ENCODE peak calls at places on chromosome 21, in eight cellular contexts. L, A, M, I, D, F, X and C are unnamed samples.

GRCh38 chr21:33152228-33153130 is 77.3 kb upstream of the IFNAR2 start:
- DNase-seq in L (no peak), A (peak), M (no peak), I (no peak), D (no peak), F (no peak), X (no peak), C (no peak)

GRCh38 chr21:28832013-28832714 is 160.5 kb downstream of the LTN1 start:
- DNase-seq in L (no peak), A (no peak), M (no peak), I (no peak), D (no peak), F (no peak), X (peak), C (peak)

GRCh38 chr21:16605588-16605987 is 875.8 kb downstream of the USP25 start:
- DNase-seq in L (no peak), A (no peak), M (no peak), I (no peak), D (no peak), F (no peak), X (no peak), C (peak)

GRCh38 chr21:16192900-16193299 is 463.1 kb downstream of the USP25 start:
- DNase-seq in L (no peak), A (no peak), M (no peak), I (no peak), D (no peak), F (no peak), X (no peak), C (peak)

GRCh38 chr21:34198232-34199120 is 125.1 kb downstream of the MRPS6 start:
- DNase-seq in L (peak), A (no peak), M (no peak), I (no peak), D (no peak), F (no peak), X (no peak), C (no peak)

GRCh38 chr21:27024316-27024715 is 57.4 kb upstream of the ADAMTS5 start:
- DNase-seq in L (no peak), A (no peak), M (no peak), I (no peak), D (no peak), F (no peak), X (no peak), C (peak)

GRCh38 chr21:39481886-39482285 is 30.1 kb downstream of the SH3BGR start:
- DNase-seq in L (no peak), A (no peak), M (no peak), I (no peak), D (no peak), F (no peak), X (no peak), C (no peak)

GRCh38 chr21:20527691-20528090 is 470.5 kb upstream of the NCAM2 start:
- DNase-seq in L (no peak), A (no peak), M (no peak), I (no peak), D (no peak), F (no peak), X (no peak), C (no peak)

GRCh38 chr21:26845066-26845749 is at the start of gene ADAMTS1:
- DNase-seq in L (no peak), A (peak), M (peak), I (peak), D (no peak), F (peak), X (no peak), C (peak)

GRCh38 chr21:36422279-36423098 is 37.3 kb downstream of the CHAF1B start:
- DNase-seq in L (peak), A (peak), M (no peak), I (peak), D (no peak), F (peak), X (peak), C (peak)

GRCh38 chr21:27741736-27742135 is 774.8 kb upstream of the ADAMTS5 start:
- DNase-seq in L (no peak), A (no peak), M (no peak), I (no peak), D (no peak), F (no peak), X (no peak), C (peak)

GRCh38 chr21:32138658-32139057 is 140.2 kb downstream of the MIS18A start:
- DNase-seq in L (no peak), A (no peak), M (no peak), I (no peak), D (no peak), F (no peak), X (no peak), C (no peak)

GRCh38 chr21:25835397-25835796 is 100.6 kb downstream of the GABPA start:
- DNase-seq in L (no peak), A (no peak), M (no peak), I (no peak), D (no peak), F (no peak), X (no peak), C (peak)

GRCh38 chr21:43646550-43647260 is 12.6 kb downstream of the HSF2BP start:
- DNase-seq in L (peak), A (peak), M (peak), I (peak), D (peak), F (peak), X (peak), C (peak)

GRCh38 chr21:37226356-37226920 is 40.7 kb downstream of the VPS26C start:
- DNase-seq in L (no peak), A (no peak), M (no peak), I (no peak), D (no peak), F (no peak), X (no peak), C (no peak)

GRCh38 chr21:43343992-43344886 is 82.7 kb downstream of the SIK1 start:
- DNase-seq in L (no peak), A (peak), M (no peak), I (no peak), D (no peak), F (peak), X (no peak), C (no peak)

GRCh38 chr21:27571706-27572105 is 604.8 kb upstream of the ADAMTS5 start:
- DNase-seq in L (no peak), A (no peak), M (no peak), I (no peak), D (peak), F (no peak), X (no peak), C (peak)

GRCh38 chr21:22343721-22344120 is 1345.5 kb downstream of the NCAM2 start:
- DNase-seq in L (no peak), A (no peak), M (no peak), I (no peak), D (no peak), F (no peak), X (no peak), C (no peak)

GRCh38 chr21:21612446-21612845 is 614.2 kb downstream of the NCAM2 start:
- DNase-seq in L (no peak), A (no peak), M (no peak), I (no peak), D (no peak), F (no peak), X (no peak), C (peak)

GRCh38 chr21:34176442-34176841 is 103.1 kb downstream of the MRPS6 start:
- DNase-seq in L (no peak), A (no peak), M (no peak), I (no peak), D (no peak), F (no peak), X (no peak), C (no peak)

GRCh38 chr21:43775795-43776430 is at the start of gene CSTB:
- DNase-seq in L (peak), A (peak), M (peak), I (peak), D (no peak), F (peak), X (peak), C (peak)

GRCh38 chr21:28069446-28069845 is 923.2 kb downstream of the LTN1 start:
- DNase-seq in L (no peak), A (no peak), M (no peak), I (no peak), D (no peak), F (no peak), X (no peak), C (peak)

GRCh38 chr21:33668620-33669019 is 26.3 kb downstream of the ITSN1 start:
- DNase-seq in L (no peak), A (no peak), M (no peak), I (no peak), D (no peak), F (no peak), X (no peak), C (no peak)

GRCh38 chr21:18522181-18522771 is 118.7 kb upstream of the TMPRSS15 start:
- DNase-seq in L (no peak), A (no peak), M (no peak), I (no peak), D (no peak), F (no peak), X (no peak), C (peak)

GRCh38 chr21:33109574-33110339 is 39.8 kb downstream of the OLIG1 start:
- DNase-seq in L (no peak), A (no peak), M (no peak), I (no peak), D (no peak), F (no peak), X (no peak), C (no peak)

GRCh38 chr21:34113842-34114241 is 40.5 kb downstream of the MRPS6 start:
- DNase-seq in L (no peak), A (no peak), M (no peak), I (no peak), D (no peak), F (no peak), X (no peak), C (no peak)

GRCh38 chr21:43758132-43758619 is 17.9 kb downstream of the CSTB start:
- DNase-seq in L (no peak), A (no peak), M (peak), I (no peak), D (no peak), F (no peak), X (no peak), C (peak)

GRCh38 chr21:46552274-46552673 is 52.6 kb downstream of the S100B start:
- DNase-seq in L (no peak), A (no peak), M (peak), I (no peak), D (no peak), F (peak), X (no peak), C (no peak)

GRCh38 chr21:21200103-21200938 is 202.1 kb downstream of the NCAM2 start:
- DNase-seq in L (no peak), A (peak), M (peak), I (peak), D (no peak), F (peak), X (peak), C (peak)

GRCh38 chr21:28516996-28517592 is 475.6 kb downstream of the LTN1 start:
- DNase-seq in L (peak), A (peak), M (peak), I (peak), D (no peak), F (peak), X (peak), C (peak)

GRCh38 chr21:16709866-16710550 is 802.8 kb upstream of the CXADR start:
- DNase-seq in L (no peak), A (no peak), M (no peak), I (no peak), D (no peak), F (no peak), X (no peak), C (peak)

GRCh38 chr21:31397939-31398338 is 53.9 kb upstream of the TIAM1 start:
- DNase-seq in L (peak), A (no peak), M (no peak), I (no peak), D (no peak), F (no peak), X (no peak), C (no peak)

GRCh38 chr21:25518491-25518911 is 88.8 kb downstream of the MRPL39 start:
- DNase-seq in L (no peak), A (no peak), M (no peak), I (no peak), D (no peak), F (no peak), X (no peak), C (no peak)

GRCh38 chr21:25809013-25809412 is 74.2 kb downstream of the GABPA start:
- DNase-seq in L (no peak), A (no peak), M (no peak), I (no peak), D (peak), F (no peak), X (no peak), C (no peak)

GRCh38 chr21:26438976-26439375 is 134.1 kb downstream of the CYYR1 start:
- DNase-seq in L (no peak), A (no peak), M (no peak), I (no peak), D (no peak), F (no peak), X (no peak), C (no peak)

DNA sequence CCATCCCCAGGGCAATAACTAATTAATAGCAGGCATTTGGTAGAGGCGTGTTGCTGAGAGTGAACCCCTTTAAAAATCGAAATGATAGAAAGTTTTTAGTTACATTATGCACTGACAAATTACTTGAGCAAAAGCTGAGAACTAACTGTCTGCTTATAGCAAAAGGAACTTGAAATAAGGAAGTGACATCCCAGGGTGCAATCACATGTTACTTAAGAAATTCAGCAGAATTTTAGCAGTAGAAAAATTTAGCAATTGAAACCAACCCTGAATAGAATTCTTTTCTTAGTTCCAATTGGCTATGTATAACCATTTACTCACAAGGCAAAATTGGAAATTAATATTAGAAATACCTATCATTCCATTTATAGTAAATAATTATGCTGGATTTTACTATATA is 139.5 kb upstream of the SAMSN1 start:
- DNase-seq in L (peak), A (no peak), M (no peak), I (no peak), D (no peak), F (no peak), X (no peak), C (no peak)
- H3K4me3 ChIP-seq in L (no peak), A (no peak), M (no peak), I (no peak), D (no peak), F (no peak), X (no peak), C (no peak)

GRCh38 chr21:38234395-38235142 is 22.2 kb upstream of the KCNJ15 start:
- DNase-seq in L (no peak), A (peak), M (peak), I (no peak), D (peak), F (peak), X (no peak), C (no peak)

GRCh38 chr21:38241029-38241740 is 15.6 kb upstream of the KCNJ15 start:
- DNase-seq in L (no peak), A (peak), M (no peak), I (peak), D (no peak), F (no peak), X (no peak), C (peak)

GRCh38 chr21:38242036-38242435 is 14.8 kb upstream of the KCNJ15 start:
- DNase-seq in L (no peak), A (no peak), M (no peak), I (no peak), D (no peak), F (no peak), X (no peak), C (no peak)

GRCh38 chr21:38240121-38240520 is 16.7 kb upstream of the KCNJ15 start:
- DNase-seq in L (no peak), A (no peak), M (no peak), I (no peak), D (no peak), F (no peak), X (no peak), C (no peak)

DNA sequence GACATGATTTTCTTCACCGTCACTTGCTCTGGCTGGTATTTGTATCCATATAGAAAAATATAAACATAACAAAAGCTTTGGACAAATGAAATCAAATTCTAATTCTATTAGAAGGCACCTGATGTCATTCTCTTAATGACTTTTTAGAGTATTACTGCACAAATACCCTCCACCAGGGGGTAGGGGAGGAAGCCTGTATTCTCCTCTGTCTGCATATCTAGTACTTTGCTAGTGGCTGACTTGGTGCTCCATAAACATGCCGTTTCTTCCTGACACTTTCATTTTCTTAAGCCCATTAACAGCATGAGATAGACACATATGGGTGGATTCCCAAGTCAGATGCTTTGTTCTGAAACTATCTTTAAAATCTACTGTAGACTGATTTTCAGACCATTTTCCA is 20.6 kb upstream of the KCNJ15 start:
- DNase-seq in L (no peak), A (no peak), M (no peak), I (no peak), D (no peak), F (no peak), X (no peak), C (no peak)
- TF ChIP-seq CTCF in L (no peak), A (no peak), M (no peak), I (no peak), D (peak), F (no peak), X (no peak), C (peak)

GRCh38 chr21:45269861-45270260 is 17.8 kb downstream of the POFUT2 start:
- DNase-seq in L (no peak), A (no peak), M (no peak), I (no peak), D (no peak), F (no peak), X (no peak), C (no peak)

GRCh38 chr21:45267390-45267760 is 20.3 kb downstream of the POFUT2 start:
- DNase-seq in L (no peak), A (no peak), M (no peak), I (no peak), D (no peak), F (no peak), X (no peak), C (no peak)

GRCh38 chr21:45266518-45267389 is 20.9 kb downstream of the POFUT2 start:
- DNase-seq in L (no peak), A (no peak), M (peak), I (no peak), D (no peak), F (no peak), X (no peak), C (no peak)

GRCh38 chr21:45265721-45266517 is 21.8 kb downstream of the POFUT2 start:
- DNase-seq in L (no peak), A (no peak), M (peak), I (no peak), D (no peak), F (no peak), X (no peak), C (no peak)

GRCh38 chr21:45270306-45270821 is 17.3 kb downstream of the POFUT2 start:
- DNase-seq in L (no peak), A (no peak), M (no peak), I (no peak), D (no peak), F (no peak), X (no peak), C (no peak)
- H3K4me3 ChIP-seq in L (no peak), A (no peak), M (no peak), I (no peak), D (no peak), F (no peak), X (no peak), C (no peak)

DNA sequence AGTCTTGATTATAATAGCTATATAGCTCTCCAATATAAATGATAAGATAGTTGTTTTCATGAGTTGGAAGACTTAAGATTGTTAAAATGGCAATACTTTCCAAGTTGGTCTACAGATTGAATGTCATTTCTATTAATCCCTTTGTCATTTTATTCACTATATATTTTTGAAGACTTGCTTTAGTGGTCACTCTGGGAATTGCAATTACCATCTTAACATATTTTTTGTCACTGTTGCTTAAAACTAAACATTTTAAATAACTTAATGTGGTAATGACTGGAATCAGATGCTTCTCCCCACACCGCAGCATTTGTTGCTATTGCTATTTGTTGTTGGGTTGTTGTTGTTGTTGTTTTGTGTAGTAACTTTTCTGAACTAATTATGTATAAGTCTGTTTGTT is 1592.9 kb downstream of the MRPL39 start:
- DNase-seq in L (no peak), A (no peak), M (no peak), I (no peak), D (no peak), F (no peak), X (no peak), C (no peak)
- TF ChIP-seq CTCF in L (peak), A (peak), M (no peak), I (no peak), D (no peak), F (no peak), X (no peak), C (peak)

GRCh38 chr21:41615613-41616012 is 107.7 kb upstream of the TMPRSS2 start:
- DNase-seq in L (no peak), A (no peak), M (peak), I (no peak), D (no peak), F (no peak), X (no peak), C (peak)

GRCh38 chr21:41614456-41615010 is 106.6 kb upstream of the TMPRSS2 start:
- DNase-seq in L (no peak), A (no peak), M (no peak), I (no peak), D (no peak), F (no peak), X (no peak), C (no peak)

GRCh38 chr21:41613421-41613998 is 105.6 kb upstream of the TMPRSS2 start:
- DNase-seq in L (no peak), A (peak), M (no peak), I (no peak), D (no peak), F (no peak), X (no peak), C (no peak)

GRCh38 chr21:41612674-41613250 is 104.8 kb upstream of the TMPRSS2 start:
- DNase-seq in L (peak), A (peak), M (peak), I (peak), D (peak), F (peak), X (peak), C (peak)

DNA sequence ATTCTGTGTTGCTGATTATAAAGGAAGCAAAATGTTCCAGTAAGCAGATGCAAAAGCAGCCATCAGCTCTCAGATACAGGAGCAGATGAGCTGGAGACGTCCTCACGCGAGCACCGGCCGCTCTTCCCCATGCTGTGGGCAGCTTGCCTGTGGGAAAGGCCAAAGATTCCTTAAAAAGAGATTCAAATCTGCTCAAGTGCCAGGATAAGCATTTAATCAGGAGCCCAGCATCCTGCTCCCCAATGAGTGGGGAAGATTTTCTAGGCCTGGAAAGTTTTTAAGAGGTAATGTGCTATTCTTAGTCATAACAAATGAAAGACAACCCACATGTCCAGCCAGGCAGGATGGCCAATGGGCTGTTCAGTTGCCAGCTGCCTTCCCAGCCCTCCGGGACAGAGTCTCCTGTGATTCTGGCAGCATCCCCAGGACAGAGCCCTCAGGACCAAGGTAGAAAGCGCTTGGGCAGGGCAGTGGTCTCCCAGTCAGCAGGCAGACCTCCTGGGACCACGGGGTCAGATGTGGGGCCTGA is 108.2 kb upstream of the TMPRSS2 start:
- DNase-seq in L (no peak), A (no peak), M (peak), I (no peak), D (no peak), F (no peak), X (no peak), C (peak)
- H3K4me3 ChIP-seq in L (no peak), A (no peak), M (peak), I (no peak), D (peak), F (no peak), X (no peak), C (no peak)